ENCODE peak calls at places on chromosomes 2 and 18, in five cellular contexts. F is GM23248, Y is left lobe of liver, V is astrocyte of the spinal cord, Q is activated gamma-delta T cell. D is an unnamed sample.

GRCh38 chr2:215960825-215961224 is 52.5 kb downstream of the MREG start:
- DNase-seq in V (no peak), F (no peak), Q (no peak), Y (no peak), D (no peak)

GRCh38 chr2:118786691-118787090 is 60.8 kb downstream of the EN1 start:
- DNase-seq in V (no peak), F (no peak), Q (no peak), Y (peak), D (no peak)

GRCh38 chr2:220228310-220229006 is 601.0 kb downstream of the SLC4A3 start:
- DNase-seq in V (peak), F (peak), Y (no peak), Q (no peak), D (peak)

GRCh38 chr18:2978626-2979025 is 34.3 kb downstream of the LPIN2 start:
- DNase-seq in Q (no peak), Y (no peak), V (peak), F (peak), D (peak)

GRCh38 chr18:70376137-70376913 is 87.5 kb downstream of the SOCS6 start:
- DNase-seq in V (no peak), F (no peak), Y (no peak), Q (no peak), D (no peak)

GRCh38 chr2:116499389-116499788 is 1315.1 kb upstream of the DDX18 start:
- DNase-seq in V (no peak), Y (no peak), F (no peak), Q (no peak), D (no peak)

GRCh38 chr18:69590150-69590549 is 189.5 kb downstream of the DOK6 start:
- DNase-seq in V (no peak), Q (no peak), F (no peak), Y (no peak), D (peak)

GRCh38 chr2:109065335-109065734 is 63.7 kb upstream of the SH3RF3 start:
- DNase-seq in Y (peak), Q (no peak), V (no peak), F (no peak), D (no peak)

GRCh38 chr2:215577356-215577755 is 141.5 kb upstream of the FN1 start:
- DNase-seq in F (peak), Y (no peak), Q (no peak), V (peak), D (no peak)

GRCh38 chr2:121794233-121794632 is 38.8 kb downstream of the TSN start:
- DNase-seq in V (no peak), Y (no peak), F (no peak), Q (no peak), D (no peak)

GRCh38 chr2:50769416-50769815 is 262.5 kb downstream of the NRXN1 start:
- DNase-seq in F (no peak), Y (no peak), Q (no peak), V (no peak), D (no peak)

GRCh38 chr2:156452971-156453370 is 16.8 kb downstream of the GPD2 start:
- DNase-seq in Y (no peak), V (peak), Q (no peak), F (peak), D (no peak)

GRCh38 chr2:208064220-208064951 is 39.1 kb upstream of the PLEKHM3 start:
- DNase-seq in F (peak), Q (no peak), Y (no peak), V (peak), D (peak)

GRCh38 chr2:98464772-98465310 is 20.2 kb downstream of the INPP4A start:
- DNase-seq in Q (no peak), F (no peak), V (no peak), Y (no peak), D (no peak)

GRCh38 chr2:74552914-74553811 is 579 bp downstream of the LOXL3 start:
- DNase-seq in V (no peak), Y (no peak), F (peak), Q (no peak), D (peak)

GRCh38 chr18:76475450-76476203 is 19.4 kb downstream of the ZNF516 start:
- DNase-seq in Q (no peak), Y (peak), F (no peak), V (no peak), D (no peak)

GRCh38 chr2:1514391-1515072 is 101.3 kb downstream of the TPO start:
- DNase-seq in Q (no peak), Y (no peak), V (no peak), F (no peak), D (no peak)

GRCh38 chr2:238593236-238593635 is 166.5 kb downstream of the ASB1 start:
- DNase-seq in V (no peak), Y (no peak), Q (no peak), F (no peak), D (no peak)

GRCh38 chr18:46237891-46238290 is 133.7 kb downstream of the HAUS1 start:
- DNase-seq in Y (no peak), V (no peak), Q (no peak), F (no peak), D (no peak)

GRCh38 chr2:64606495-64607363 is 47.0 kb downstream of the SERTAD2 start:
- DNase-seq in Q (peak), V (no peak), Y (peak), F (peak), D (peak)

GRCh38 chr2:218897394-218898108 is 16.9 kb downstream of the WNT10A start:
- DNase-seq in F (no peak), Y (no peak), Q (no peak), V (no peak), D (no peak)

D was measured in HT1080.